ENCODE peak calls at places on chromosomes 4 and X, in six cellular contexts. J is cardiac fibroblast; Z is CD4-positive, alpha-beta T cell; F is suprapubic skin; L is Calu3; H is left lung. X is an unnamed sample.

GRCh38 chr4:16785800-16786527 is 112.5 kb downstream of the LDB2 start:
- DNase-seq in J (peak), Z (no peak), F (no peak), L (no peak), H (no peak), X (no peak)

GRCh38 chrX:27987862-27988646 is 6.8 kb upstream of the DCAF8L1 start:
- DNase-seq in J (no peak), Z (no peak), F (no peak), L (no peak), H (no peak), X (no peak)

GRCh38 chrX:67949270-67949669 is 405.4 kb downstream of the AR start:
- DNase-seq in J (no peak), Z (no peak), F (no peak), L (no peak), H (no peak), X (no peak)

GRCh38 chr4:113445286-113445685 is 316.3 kb downstream of the CAMK2D start:
- DNase-seq in J (peak), Z (no peak), F (peak), L (no peak), H (no peak), X (no peak)

GRCh38 chrX:12026481-12026880 is 111.8 kb upstream of the FRMPD4 start:
- DNase-seq in J (no peak), Z (no peak), F (no peak), L (no peak), H (no peak), X (no peak)

GRCh38 chrX:46572295-46572936 is 1.1 kb upstream of the CHST7 start:
- DNase-seq in J (no peak), Z (no peak), F (no peak), L (no peak), H (no peak), X (no peak)

GRCh38 chr4:135365065-135365464 is 1163.5 kb upstream of the PABPC4L start:
- DNase-seq in J (peak), Z (no peak), F (no peak), L (no peak), H (no peak), X (no peak)

GRCh38 chr4:46385235-46385634 is 4.7 kb downstream of the GABRA2 start:
- DNase-seq in J (no peak), Z (no peak), F (no peak), L (no peak), H (no peak), X (no peak)

GRCh38 chrX:14616876-14617275 is 87.5 kb downstream of the GLRA2 start:
- DNase-seq in J (peak), Z (no peak), F (no peak), L (no peak), H (no peak), X (no peak)

GRCh38 chr4:140497428-140497775 is 691 bp downstream of the MGAT4D start:
- DNase-seq in J (no peak), Z (no peak), F (no peak), L (no peak), H (no peak), X (no peak)

GRCh38 chrX:102654696-102655095 is 3.4 kb downstream of the GPRASP1 start:
- DNase-seq in J (no peak), Z (no peak), F (no peak), L (no peak), H (no peak), X (no peak)

GRCh38 chrX:104098151-104098808 is 14.0 kb upstream of the ZCCHC18 start:
- DNase-seq in J (peak), Z (peak), F (no peak), L (peak), H (no peak), X (no peak)

GRCh38 chr4:183772361-183772760 is 113.3 kb downstream of the TRAPPC11 start:
- DNase-seq in J (no peak), Z (no peak), F (no peak), L (no peak), H (no peak), X (no peak)

GRCh38 chr4:147056951-147057630 is 111.4 kb upstream of the TTC29 start:
- DNase-seq in J (peak), Z (no peak), F (no peak), L (no peak), H (no peak), X (no peak)

GRCh38 chrX:85052636-85053343 is 49.1 kb downstream of the APOOL start:
- DNase-seq in J (peak), Z (no peak), F (no peak), L (no peak), H (no peak), X (no peak)

GRCh38 chr4:19309365-19309764 is 942.3 kb upstream of the SLIT2 start:
- DNase-seq in J (peak), Z (no peak), F (no peak), L (no peak), H (no peak), X (no peak)
- TF ChIP-seq CTCF in J (peak), Z (no peak), F (no peak), L (no peak), H (no peak), X (no peak)

DNA sequence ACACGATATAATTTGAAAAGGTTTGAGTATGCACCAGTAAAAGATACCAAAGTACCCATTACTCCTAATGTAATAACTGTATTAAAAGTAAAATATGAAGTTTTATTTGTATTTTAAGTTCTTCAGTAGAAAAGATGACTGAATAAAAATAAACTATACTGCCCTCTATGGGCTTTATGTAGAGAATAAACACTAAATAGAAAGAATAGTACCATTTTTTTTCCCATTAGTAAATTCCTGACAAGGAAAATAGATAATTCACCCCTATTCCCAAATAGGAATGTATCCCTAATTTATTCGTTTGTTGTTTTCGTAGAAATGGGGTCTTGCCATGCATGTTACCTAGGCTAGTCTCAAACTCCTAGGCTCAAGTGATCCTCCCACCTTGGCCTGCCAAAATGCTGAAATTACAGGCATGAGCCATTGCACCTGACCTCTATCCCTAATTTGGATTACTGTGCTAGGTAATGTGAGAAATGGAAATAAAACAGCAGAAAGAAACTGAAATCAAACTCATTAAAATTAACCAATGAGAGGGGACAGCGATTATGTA is 73.6 kb upstream of the COX18 start:
- DNase-seq in J (no peak), Z (no peak), F (no peak), L (no peak), H (no peak), X (no peak)
- TF ChIP-seq CTCF in J (peak), Z (peak), F (no peak), L (no peak), H (no peak), X (peak)

GRCh38 chr4:6910340-6910959 is 824 bp downstream of the TBC1D14 start:
- DNase-seq in J (no peak), Z (no peak), F (no peak), L (peak), H (peak), X (no peak)
- TF ChIP-seq CTCF in J (no peak), Z (no peak), F (no peak), L (peak), H (no peak), X (no peak)

DNA sequence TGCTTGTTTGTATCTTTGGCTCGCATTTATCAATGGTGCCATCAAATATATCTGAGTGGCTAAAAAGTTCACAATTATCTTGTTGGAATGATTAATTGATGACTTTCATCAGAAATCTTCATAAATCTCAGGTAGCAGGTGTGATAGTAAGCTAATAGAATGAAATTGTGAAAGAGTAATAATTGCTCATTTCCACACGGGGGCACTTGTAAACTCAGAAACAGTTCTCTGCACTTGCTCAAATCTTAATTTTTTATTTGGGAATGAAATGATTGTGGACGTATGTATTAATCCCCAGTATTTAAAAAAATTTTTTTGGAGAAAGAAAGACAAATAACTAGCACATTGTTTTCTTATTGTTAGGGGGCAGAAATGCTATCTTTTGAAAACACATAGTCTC is 132.8 kb downstream of the DTHD1 start:
- DNase-seq in J (no peak), Z (no peak), F (no peak), L (no peak), H (no peak), X (no peak)
- TF ChIP-seq CTCF in J (no peak), Z (no peak), F (no peak), L (peak), H (no peak), X (no peak)